ENCODE peak calls at places on chromosome 6, in eight cellular contexts. R, B, A, V, F, N, H and C are unnamed samples.

GRCh38 chr6:52227495-52227894 is 16.8 kb downstream of the IL17F start:
- DNase-seq in R (peak), B (peak), A (no peak), V (peak), F (peak), N (no peak), H (no peak), C (no peak)

GRCh38 chr6:74253261-74253660 is 557.3 kb downstream of the CD109 start:
- DNase-seq in R (no peak), B (no peak), A (no peak), V (no peak), F (no peak), N (no peak), H (no peak), C (no peak)

GRCh38 chr6:4931530-4932505 is 72.0 kb downstream of the RPP40 start:
- DNase-seq in R (peak), B (no peak), A (no peak), V (no peak), F (no peak), N (peak), H (no peak), C (no peak)

GRCh38 chr6:27668442-27669275 is 195.8 kb upstream of the ZNF184 start:
- DNase-seq in R (peak), B (no peak), A (peak), V (peak), F (no peak), N (peak), H (no peak), C (no peak)

GRCh38 chr6:12348530-12349511 is 58.7 kb downstream of the EDN1 start:
- DNase-seq in R (peak), B (no peak), A (peak), V (no peak), F (no peak), N (peak), H (no peak), C (no peak)

GRCh38 chr6:10151144-10151915 is 263.5 kb downstream of the TFAP2A start:
- DNase-seq in R (no peak), B (no peak), A (no peak), V (no peak), F (no peak), N (no peak), H (no peak), C (no peak)

GRCh38 chr6:110595112-110595511 is 118.7 kb upstream of the SLC22A16 start:
- DNase-seq in R (no peak), B (no peak), A (no peak), V (peak), F (no peak), N (no peak), H (no peak), C (no peak)

GRCh38 chr6:42268835-42269204 is 51.2 kb upstream of the MRPS10 start:
- DNase-seq in R (no peak), B (no peak), A (no peak), V (no peak), F (no peak), N (no peak), H (no peak), C (no peak)

GRCh38 chr6:144195671-144196070 is 45.4 kb downstream of the STX11 start:
- DNase-seq in R (no peak), B (no peak), A (peak), V (no peak), F (no peak), N (no peak), H (no peak), C (no peak)

GRCh38 chr6:35343092-35343834 is 905 bp downstream of the PPARD start:
- DNase-seq in R (peak), B (no peak), A (no peak), V (peak), F (no peak), N (no peak), H (no peak), C (no peak)

GRCh38 chr6:135324531-135324930 is 143.4 kb downstream of the MYB start:
- DNase-seq in R (no peak), B (no peak), A (no peak), V (no peak), F (no peak), N (no peak), H (no peak), C (no peak)

GRCh38 chr6:12288844-12289654 is 1.1 kb upstream of the EDN1 start:
- DNase-seq in R (peak), B (peak), A (no peak), V (peak), F (peak), N (peak), H (peak), C (peak)

GRCh38 chr6:121443953-121444590 is 8.6 kb downstream of the GJA1 start:
- DNase-seq in R (peak), B (no peak), A (no peak), V (no peak), F (no peak), N (no peak), H (no peak), C (no peak)

GRCh38 chr6:128516514-128516898 is 3.9 kb downstream of the PTPRK start:
- DNase-seq in R (peak), B (no peak), A (no peak), V (no peak), F (no peak), N (peak), H (peak), C (no peak)

GRCh38 chr6:15303920-15304291 is 58.0 kb downstream of the JARID2 start:
- DNase-seq in R (no peak), B (no peak), A (no peak), V (no peak), F (no peak), N (no peak), H (no peak), C (no peak)

GRCh38 chr6:16179970-16180431 is 51.1 kb downstream of the MYLIP start:
- DNase-seq in R (no peak), B (no peak), A (no peak), V (peak), F (no peak), N (no peak), H (peak), C (no peak)

GRCh38 chr6:137717074-137718073 is 149.7 kb upstream of the TNFAIP3 start:
- DNase-seq in R (no peak), B (no peak), A (peak), V (no peak), F (no peak), N (peak), H (peak), C (no peak)

GRCh38 chr6:37103169-37104039 is 66.5 kb upstream of the PIM1 start:
- DNase-seq in R (no peak), B (no peak), A (no peak), V (no peak), F (no peak), N (peak), H (no peak), C (no peak)

GRCh38 chr6:290111-290932 is 2.0 kb upstream of the DUSP22 start:
- DNase-seq in R (no peak), B (peak), A (no peak), V (no peak), F (no peak), N (no peak), H (no peak), C (no peak)

GRCh38 chr6:7907159-7907558 is 3.4 kb downstream of the TXNDC5 start:
- DNase-seq in R (no peak), B (no peak), A (no peak), V (no peak), F (no peak), N (no peak), H (no peak), C (no peak)

GRCh38 chr6:143697401-143697800 is 19.6 kb downstream of the PHACTR2 start:
- DNase-seq in R (no peak), B (no peak), A (no peak), V (no peak), F (no peak), N (no peak), H (no peak), C (no peak)

GRCh38 chr6:53239526-53239925 is 90.9 kb upstream of the GCM1 start:
- DNase-seq in R (no peak), B (no peak), A (no peak), V (no peak), F (no peak), N (no peak), H (no peak), C (no peak)

GRCh38 chr6:84853901-84854300 is 89.5 kb upstream of the TBX18 start:
- DNase-seq in R (peak), B (no peak), A (no peak), V (no peak), F (no peak), N (no peak), H (no peak), C (no peak)

GRCh38 chr6:30350519-30350918 is 5.6 kb downstream of the RPP21 start:
- DNase-seq in R (peak), B (no peak), A (no peak), V (no peak), F (no peak), N (no peak), H (no peak), C (no peak)

GRCh38 chr6:25026723-25027122 is 91.0 kb upstream of the RIPOR2 start:
- DNase-seq in R (no peak), B (no peak), A (no peak), V (no peak), F (no peak), N (no peak), H (no peak), C (no peak)

GRCh38 chr6:43676962-43677606 is 10.5 kb downstream of the MRPS18A start:
- DNase-seq in R (no peak), B (no peak), A (no peak), V (no peak), F (no peak), N (no peak), H (no peak), C (no peak)